ENCODE peak calls at places on chromosomes 1 and 21, in seven cellular contexts. S is sigmoid colon; L is activated naive CD4-positive, alpha-beta T cell treated with anti-CD3 and anti-CD28 coated beads for 36 hours; Q is HCEC 1CT; I is ovary; V is kidney tubule cell; J is mucosa of gallbladder. N is an unnamed sample.
A peak's percentile ranks its signal among the peaks of the same experiment; 100 is the strongest.

GRCh38 chr1:224881762-224882211 is 47.7 kb upstream of the DNAH14 start:
- DNase-seq in I (no peak), J (no peak), S (no peak), L (no peak), V (no peak), Q (no peak), N (no peak)

GRCh38 chr1:71463144-71463543 is 382.3 kb upstream of the ZRANB2 start:
- DNase-seq in J (no peak), S (no peak), L (no peak), V (no peak), I (no peak), Q (peak; percentile 59), N (no peak)

GRCh38 chr1:64917328-64917861 is 49.0 kb downstream of the JAK1 start:
- DNase-seq in L (no peak), V (peak; percentile 100), I (no peak), S (peak; percentile 91), J (peak; percentile 41), Q (peak; percentile 99), N (no peak)

GRCh38 chr1:101371259-101371658 is 134.4 kb downstream of the S1PR1 start:
- DNase-seq in S (no peak), I (no peak), J (no peak), L (peak; percentile 26), Q (peak; percentile 86), V (peak; percentile 83), N (no peak)

GRCh38 chr1:205258313-205259176 is 30.8 kb downstream of the TMCC2 start:
- DNase-seq in L (no peak), V (peak; percentile 71), S (no peak), I (no peak), Q (no peak), J (no peak), N (no peak)

GRCh38 chr1:166974647-166975345 is 544 bp downstream of the ILDR2 start:
- DNase-seq in Q (no peak), V (peak; percentile 9), S (no peak), J (no peak), I (no peak), L (peak; percentile 75), N (no peak)

GRCh38 chr1:214337536-214337935 is 56.6 kb downstream of the SMYD2 start:
- DNase-seq in J (no peak), I (no peak), L (no peak), S (no peak), V (peak; percentile 76), Q (no peak), N (no peak)

GRCh38 chr1:21341022-21341421 is 50.8 kb upstream of the ECE1 start:
- DNase-seq in I (peak; percentile 33), S (no peak), J (no peak), Q (no peak), V (no peak), L (no peak), N (no peak)

GRCh38 chr1:235004840-235005391 is 123.7 kb downstream of the TOMM20 start:
- DNase-seq in S (peak; percentile 5), Q (no peak), L (no peak), J (no peak), I (no peak), V (no peak), N (no peak)

GRCh38 chr1:239448911-239449310 is 62.5 kb downstream of the CHRM3 start:
- DNase-seq in Q (no peak), L (no peak), I (no peak), S (no peak), J (no peak), V (no peak), N (no peak)

GRCh38 chr1:70966018-70966638 is 81.5 kb downstream of the PTGER3 start:
- DNase-seq in I (no peak), L (no peak), S (no peak), V (peak; percentile 26), Q (no peak), J (no peak), N (no peak)

GRCh38 chr1:94117250-94117851 is 3.6 kb downstream of the ABCA4 start:
- DNase-seq in L (no peak), V (no peak), I (no peak), S (no peak), Q (no peak), J (no peak), N (no peak)

GRCh38 chr1:230561570-230561969 is 80.7 kb upstream of the COG2 start:
- DNase-seq in I (no peak), Q (no peak), J (no peak), V (no peak), L (no peak), S (no peak), N (no peak)

GRCh38 chr1:202349263-202349928 is 897 bp downstream of the PPP1R12B start:
- DNase-seq in L (peak; percentile 24), V (peak; percentile 64), S (no peak), Q (peak; percentile 47), J (no peak), I (no peak), N (peak; percentile 26)

GRCh38 chr1:41383094-41383852 is 22.0 kb downstream of the FOXO6 start:
- DNase-seq in L (peak; percentile 67), J (no peak), Q (no peak), S (no peak), I (peak; percentile 66), V (peak; percentile 50), N (no peak)

GRCh38 chr21:33042812-33043211 is 17.1 kb downstream of the OLIG2 start:
- DNase-seq in J (no peak), L (no peak), S (no peak), I (no peak), Q (peak; percentile 83), V (peak; percentile 94), N (no peak)

GRCh38 chr1:222140206-222140605 is 398.3 kb upstream of the DUSP10 start:
- DNase-seq in I (no peak), Q (no peak), S (no peak), J (no peak), V (no peak), L (no peak), N (no peak)

GRCh38 chr1:205237526-205238484 is 10.1 kb downstream of the TMCC2 start:
- DNase-seq in J (no peak), S (no peak), I (no peak), L (peak; percentile 92), Q (no peak), V (no peak), N (no peak)

GRCh38 chr1:106526650-106527049 is 529.8 kb upstream of the PRMT6 start:
- DNase-seq in L (no peak), V (peak; percentile 87), Q (no peak), S (no peak), J (no peak), I (no peak), N (no peak)

GRCh38 chr1:89125571-89126233 is at the start of gene GBP2:
- DNase-seq in Q (peak; percentile 83), V (peak; percentile 73), I (no peak), L (peak; percentile 44), J (peak; percentile 25), S (no peak), N (peak; percentile 33)

GRCh38 chr1:201742476-201742875 is 86.5 kb upstream of the IPO9 start:
- DNase-seq in Q (no peak), S (no peak), V (no peak), J (no peak), I (no peak), L (no peak), N (no peak)

GRCh38 chr1:91835087-91835521 is 50.8 kb downstream of the TGFBR3 start:
- DNase-seq in Q (no peak), I (no peak), V (peak; percentile 59), J (no peak), L (no peak), S (no peak), N (no peak)

GRCh38 chr1:9401080-9401453 is 108.4 kb downstream of the SPSB1 start:
- DNase-seq in V (no peak), S (no peak), Q (no peak), L (no peak), J (no peak), I (no peak), N (no peak)

GRCh38 chr1:6586404-6586816 is 6.6 kb downstream of the ZBTB48 start:
- DNase-seq in Q (no peak), J (no peak), S (peak; percentile 78), L (no peak), V (no peak), I (no peak), N (no peak)

GRCh38 chr1:190464686-190465085 is 13.0 kb downstream of the BRINP3 start:
- DNase-seq in V (no peak), J (no peak), L (no peak), S (no peak), Q (no peak), I (no peak), N (no peak)

GRCh38 chr1:36866168-36866814 is 168.0 kb downstream of the GRIK3 start:
- DNase-seq in V (no peak), I (no peak), J (no peak), L (no peak), Q (no peak), S (no peak), N (no peak)

GRCh38 chr1:29282924-29283803 is 46.8 kb downstream of the PTPRU start:
- DNase-seq in S (peak; percentile 65), I (peak; percentile 58), J (peak; percentile 40), L (no peak), Q (peak; percentile 7), V (peak; percentile 28), N (no peak)

GRCh38 chr1:92994105-92994712 is 32.9 kb upstream of the DIPK1A start:
- DNase-seq in Q (peak; percentile 66), V (peak; percentile 75), I (peak; percentile 75), S (peak; percentile 89), J (peak; percentile 87), L (peak; percentile 82), N (peak; percentile 88)

GRCh38 chr1:172601046-172601630 is 57.8 kb upstream of the FASLG start:
- DNase-seq in V (no peak), I (no peak), Q (no peak), J (no peak), S (no peak), L (no peak), N (no peak)

GRCh38 chr1:93302078-93302477 is 43.6 kb upstream of the DR1 start:
- DNase-seq in S (no peak), L (no peak), I (no peak), J (no peak), V (no peak), Q (no peak), N (no peak)

GRCh38 chr1:201364808-201365105 is 12.7 kb downstream of the TNNT2 start:
- DNase-seq in S (no peak), Q (no peak), L (no peak), J (no peak), I (no peak), V (no peak), N (no peak)